ENCODE peak calls at places on chromosome 21, in seven cellular contexts. J is PC-3; W is CD4-positive, alpha-beta memory T cell; V is heart right ventricle; U is tibial nerve; L is lung; C is aorta. M is an unnamed sample. For H3K9me3, the result is how much of the 10 kb centered on the place peaks cover.

GRCh38 chr21:46159390-46159789 is 4.0 kb upstream of the FTCD start:
- DNase-seq in J (no peak), W (no peak), V (no peak), U (peak), L (no peak), C (peak), M (no peak)

GRCh38 chr21:41548781-41549180 is 40.8 kb upstream of the TMPRSS2 start:
- DNase-seq in J (no peak), W (no peak), V (no peak), U (no peak), L (no peak), C (no peak), M (no peak)

GRCh38 chr21:45535341-45536081 is 6.7 kb downstream of the SLC19A1 start:
- DNase-seq in J (no peak), W (peak), V (no peak), U (peak), L (no peak), C (peak), M (no peak)

GRCh38 chr21:45408271-45408791 is 3.4 kb downstream of the COL18A1 start:
- DNase-seq in J (no peak), W (no peak), V (no peak), U (no peak), L (no peak), C (peak), M (no peak)

GRCh38 chr21:36282568-36283230 is 37.3 kb upstream of the MORC3 start:
- DNase-seq in J (no peak), W (no peak), V (no peak), U (no peak), L (no peak), C (no peak), M (no peak)

GRCh38 chr21:40386301-40386911 is 460.6 kb downstream of the DSCAM start:
- DNase-seq in J (peak), W (no peak), V (peak), U (peak), L (peak), C (peak), M (no peak)

GRCh38 chr21:42781150-42781980 is 98.0 kb downstream of the WDR4 start:
- DNase-seq in J (peak), W (no peak), V (peak), U (no peak), L (no peak), C (no peak), M (no peak)

GRCh38 chr21:39845581-39846130 is 21.6 kb upstream of the PCP4 start:
- DNase-seq in J (no peak), W (no peak), V (no peak), U (no peak), L (no peak), C (no peak), M (no peak)

GRCh38 chr21:42425603-42425985 is 21.9 kb downstream of the UBASH3A start:
- DNase-seq in J (no peak), W (peak), V (no peak), U (no peak), L (no peak), C (no peak), M (peak)

GRCh38 chr21:22597660-22598255 is 1599.5 kb downstream of the NCAM2 start:
- DNase-seq in J (no peak), W (no peak), V (no peak), U (no peak), L (no peak), C (no peak), M (no peak)

GRCh38 chr21:44940116-44940631 is 345 bp downstream of the SLX9 start:
- DNase-seq in J (no peak), W (no peak), V (no peak), U (no peak), L (no peak), C (peak), M (no peak)

GRCh38 chr21:41952568-41953248 is 1.1 kb downstream of the C2CD2 start:
- DNase-seq in J (peak), W (no peak), V (no peak), U (no peak), L (no peak), C (peak), M (no peak)

GRCh38 chr21:15564907-15565306 is 164.9 kb upstream of the USP25 start:
- DNase-seq in J (no peak), W (no peak), V (no peak), U (no peak), L (peak), C (no peak), M (no peak)

GRCh38 chr21:41961282-41961701 is 7.5 kb upstream of the C2CD2 start:
- DNase-seq in J (peak), W (no peak), V (no peak), U (no peak), L (no peak), C (no peak), M (no peak)

GRCh38 chr21:44568667-44569556 is 4.6 kb upstream of the KRTAP10-4 start:
- DNase-seq in J (no peak), W (no peak), V (no peak), U (no peak), L (no peak), C (no peak), M (no peak)

GRCh38 chr21:39088831-39089380 is 94.3 kb downstream of the PSMG1 start:
- DNase-seq in J (peak), W (no peak), V (peak), U (no peak), L (no peak), C (peak), M (no peak)

GRCh38 chr21:30813174-30813573 is at the start of gene KRTAP8-1:
- DNase-seq in J (no peak), W (no peak), V (no peak), U (no peak), L (no peak), C (no peak), M (no peak)

GRCh38 chr21:21262048-21262447 is 263.8 kb downstream of the NCAM2 start:
- DNase-seq in J (no peak), W (no peak), V (no peak), U (no peak), L (no peak), C (no peak), M (no peak)

GRCh38 chr21:37660709-37661108 is 255.5 kb downstream of the KCNJ6 start:
- DNase-seq in J (no peak), W (no peak), V (no peak), U (no peak), L (no peak), C (no peak), M (no peak)

GRCh38 chr21:37658994-37659458 is 257.2 kb downstream of the KCNJ6 start:
- DNase-seq in J (peak), W (no peak), V (no peak), U (peak), L (no peak), C (no peak), M (no peak)

GRCh38 chr21:37656899-37657298 is 259.4 kb downstream of the KCNJ6 start:
- DNase-seq in J (no peak), W (no peak), V (no peak), U (no peak), L (no peak), C (no peak), M (no peak)

GRCh38 chr21:37659874-37660273 is 256.4 kb downstream of the KCNJ6 start:
- DNase-seq in J (no peak), W (no peak), V (no peak), U (no peak), L (no peak), C (no peak), M (no peak)

GRCh38 chr21:37658121-37658993 is 257.9 kb downstream of the KCNJ6 start:
- DNase-seq in J (no peak), W (no peak), V (no peak), U (no peak), L (no peak), C (no peak), M (no peak)
- H3K4me3 ChIP-seq in J (no peak), W (no peak), V (no peak), U (no peak), L (no peak), C (no peak), M (no peak)

GRCh38 chr21:19692231-19692630 is 1288.6 kb upstream of the TMPRSS15 start:
- DNase-seq in J (no peak), W (no peak), V (no peak), U (no peak), L (no peak), C (no peak), M (no peak)

GRCh38 chr21:19695796-19696195 is 1292.2 kb upstream of the TMPRSS15 start:
- DNase-seq in J (no peak), W (no peak), V (no peak), U (no peak), L (no peak), C (no peak), M (no peak)
- H3K27ac ChIP-seq in J (no peak), W (no peak), V (no peak), U (no peak), L (no peak), C (no peak), M (no peak)

GRCh38 chr21:9774347-9774746 is 747.0 kb upstream of the TPTE start:
- DNase-seq in J (no peak), W (no peak), V (no peak), U (no peak), L (no peak), C (no peak), M (no peak)

GRCh38 chr21:9767592-9768375 is 753.6 kb upstream of the TPTE start:
- DNase-seq in J (no peak), W (no peak), V (no peak), U (no peak), L (no peak), C (no peak), M (no peak)

GRCh38 chr21:9772348-9772672 is 749.1 kb upstream of the TPTE start:
- DNase-seq in J (no peak), W (no peak), V (no peak), U (no peak), L (no peak), C (no peak), M (no peak)
- H3K9me3 ChIP-seq in J (half or more), W (under half), V (under half), U (under half), L (under half), C (under half), M (under half)

GRCh38 chr21:34179204-34179935 is 106.0 kb downstream of the MRPS6 start:
- DNase-seq in J (no peak), W (no peak), V (no peak), U (no peak), L (no peak), C (no peak), M (no peak)
- H3K4me3 ChIP-seq in J (no peak), W (no peak), V (no peak), U (no peak), L (no peak), C (no peak), M (no peak)

M was measured in CD8-positive, alpha-beta T cell.